ENCODE peak calls at places on chromosomes 3 and 15, in seven cellular contexts. T is K562, Q is HCT116, I is HepG2, Z is H1, H is GM12878, C is SK-N-SH. G is an unnamed sample.

GRCh38 chr3:175383813-175384212 is 524.7 kb downstream of the NAALADL2 start:
- DNase-seq in T (no peak), Q (no peak), I (no peak), Z (no peak), H (no peak), C (no peak), G (no peak)

GRCh38 chr3:186821429-186822367 is 15.4 kb upstream of the RFC4 start:
- DNase-seq in T (peak), Q (peak), I (peak), Z (no peak), H (no peak), C (peak), G (no peak)

GRCh38 chr15:62894322-62895085 is 148.0 kb upstream of the TPM1 start:
- DNase-seq in T (no peak), Q (no peak), I (no peak), Z (no peak), H (no peak), C (no peak), G (no peak)

GRCh38 chr3:51813539-51813938 is 34.5 kb upstream of the IQCF6 start:
- DNase-seq in T (no peak), Q (no peak), I (no peak), Z (no peak), H (no peak), C (peak), G (no peak)

GRCh38 chr3:172391592-172392302 is 56.5 kb downstream of the GHSR start:
- DNase-seq in T (no peak), Q (no peak), I (no peak), Z (no peak), H (no peak), C (no peak), G (no peak)

GRCh38 chr15:70252056-70252935 is 154.6 kb upstream of the TLE3 start:
- DNase-seq in T (no peak), Q (no peak), I (no peak), Z (no peak), H (no peak), C (peak), G (no peak)

GRCh38 chr3:15936347-15936746 is 138.6 kb upstream of the ANKRD28 start:
- DNase-seq in T (no peak), Q (no peak), I (no peak), Z (no peak), H (no peak), C (no peak), G (no peak)

GRCh38 chr3:113575191-113575590 is 42.8 kb downstream of the SIDT1 start:
- DNase-seq in T (no peak), Q (no peak), I (no peak), Z (no peak), H (no peak), C (no peak), G (no peak)

GRCh38 chr3:158679547-158680000 is 7.1 kb upstream of the LXN start:
- DNase-seq in T (peak), Q (no peak), I (no peak), Z (no peak), H (no peak), C (no peak), G (no peak)

GRCh38 chr3:159074756-159075155 is 272.9 kb downstream of the MFSD1 start:
- DNase-seq in T (no peak), Q (no peak), I (no peak), Z (no peak), H (no peak), C (no peak), G (no peak)

GRCh38 chr3:172562881-172563835 is 39.9 kb upstream of the TNFSF10 start:
- DNase-seq in T (no peak), Q (no peak), I (peak), Z (no peak), H (no peak), C (no peak), G (no peak)

GRCh38 chr3:13484861-13485590 is 4.9 kb downstream of the HDAC11 start:
- DNase-seq in T (peak), Q (peak), I (peak), Z (no peak), H (no peak), C (peak), G (no peak)

GRCh38 chr3:23422511-23422851 is 219.4 kb downstream of the UBE2E2 start:
- DNase-seq in T (no peak), Q (no peak), I (no peak), Z (no peak), H (no peak), C (no peak), G (no peak)

GRCh38 chr3:56370991-56371775 is 97.1 kb downstream of the ERC2 start:
- DNase-seq in T (no peak), Q (no peak), I (no peak), Z (no peak), H (no peak), C (no peak), G (no peak)

GRCh38 chr15:30940359-30940758 is 36.6 kb downstream of the FAN1 start:
- DNase-seq in T (no peak), Q (no peak), I (no peak), Z (no peak), H (no peak), C (no peak), G (peak)

GRCh38 chr3:186705882-186706780 is 11.0 kb upstream of the KNG1 start:
- DNase-seq in T (no peak), Q (no peak), I (no peak), Z (no peak), H (peak), C (no peak), G (no peak)

GRCh38 chr15:41417418-41417811 is 520 bp downstream of the RTF1 start:
- DNase-seq in T (peak), Q (no peak), I (no peak), Z (no peak), H (no peak), C (peak), G (no peak)

GRCh38 chr15:56076651-56077050 is 83.2 kb upstream of the NEDD4 start:
- DNase-seq in T (no peak), Q (no peak), I (no peak), Z (no peak), H (no peak), C (no peak), G (no peak)

GRCh38 chr3:10529809-10530208 is 24.4 kb upstream of the ATP2B2 start:
- DNase-seq in T (no peak), Q (no peak), I (no peak), Z (no peak), H (no peak), C (no peak), G (no peak)

GRCh38 chr3:172522871-172523818 is at the start of gene TNFSF10:
- DNase-seq in T (no peak), Q (no peak), I (peak), Z (peak), H (peak), C (no peak), G (peak)

GRCh38 chr3:99023590-99024192 is 122.2 kb upstream of the DCBLD2 start:
- DNase-seq in T (peak), Q (peak), I (peak), Z (no peak), H (no peak), C (peak), G (peak)

GRCh38 chr3:125002414-125002811 is 53.4 kb downstream of the HEG1 start:
- DNase-seq in T (no peak), Q (no peak), I (peak), Z (no peak), H (no peak), C (no peak), G (no peak)

GRCh38 chr3:106560451-106560966 is 691.7 kb upstream of the CBLB start:
- DNase-seq in T (no peak), Q (no peak), I (no peak), Z (no peak), H (no peak), C (no peak), G (no peak)

GRCh38 chr3:193052294-193052693 is 134.6 kb upstream of the MB21D2 start:
- DNase-seq in T (no peak), Q (no peak), I (no peak), Z (no peak), H (no peak), C (no peak), G (no peak)

GRCh38 chr3:14831916-14832430 is 13.2 kb downstream of the FGD5 start:
- DNase-seq in T (no peak), Q (no peak), I (no peak), Z (no peak), H (no peak), C (no peak), G (no peak)
- TF ChIP-seq JUND in T (no peak), Q (no peak), I (no peak), Z (no peak), H (no peak), C (no peak), G (no peak)

DNA sequence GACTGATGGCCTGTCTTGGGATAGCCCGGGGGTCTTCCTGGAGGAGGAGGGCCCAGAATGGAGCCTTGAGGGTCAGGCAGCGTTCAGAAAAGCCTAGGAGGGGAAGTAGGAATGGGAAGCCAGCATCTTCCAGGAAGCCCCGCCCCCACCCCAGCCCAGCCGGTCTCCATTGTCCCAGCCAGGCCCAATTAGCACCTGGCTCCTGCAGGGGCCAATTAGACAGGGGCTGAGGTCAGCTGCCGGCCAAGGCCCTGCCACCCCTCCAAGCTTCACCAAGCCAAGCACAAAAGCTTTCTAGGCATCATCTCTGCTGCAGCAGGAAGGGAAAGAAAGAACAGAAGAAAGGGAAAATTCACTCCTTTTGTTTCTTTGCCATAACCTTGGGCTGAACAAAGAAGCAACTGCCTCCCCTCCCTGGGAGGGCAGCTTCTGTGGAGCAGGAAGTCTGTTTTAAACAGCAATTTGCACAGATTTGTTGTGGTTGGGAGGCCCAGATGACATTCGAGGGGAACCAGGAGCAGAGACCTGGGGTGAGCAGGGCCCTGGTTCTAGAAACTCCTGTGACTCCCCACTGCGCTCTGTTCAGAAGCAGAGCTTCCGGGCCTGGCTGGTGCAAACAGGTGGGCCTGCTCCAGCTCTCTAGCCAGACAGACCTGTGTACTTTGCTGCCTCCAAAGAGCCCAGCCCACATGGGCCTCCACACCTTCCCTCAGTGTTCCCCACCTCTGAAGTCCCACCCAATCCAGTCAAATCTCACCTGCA is 47.7 kb downstream of the CYP11A1 start:
- DNase-seq in T (no peak), Q (no peak), I (no peak), Z (no peak), H (no peak), C (peak), G (no peak)
- TF ChIP-seq JUND in T (no peak), Q (no peak), I (no peak), Z (no peak), H (no peak), C (no peak), G (no peak)

GRCh38 chr3:122929188-122929465 is 98.4 kb downstream of the SEMA5B start:
- DNase-seq in T (no peak), Q (no peak), I (no peak), Z (no peak), H (no peak), C (peak), G (no peak)

GRCh38 chr3:122931636-122932035 is 95.9 kb downstream of the SEMA5B start:
- DNase-seq in T (no peak), Q (no peak), I (peak), Z (no peak), H (no peak), C (no peak), G (no peak)

GRCh38 chr3:122929576-122930365 is 97.8 kb downstream of the SEMA5B start:
- DNase-seq in T (no peak), Q (no peak), I (no peak), Z (no peak), H (no peak), C (peak), G (no peak)

GRCh38 chr3:122928396-122929187 is 99.0 kb downstream of the SEMA5B start:
- DNase-seq in T (no peak), Q (no peak), I (no peak), Z (no peak), H (no peak), C (no peak), G (no peak)

DNA sequence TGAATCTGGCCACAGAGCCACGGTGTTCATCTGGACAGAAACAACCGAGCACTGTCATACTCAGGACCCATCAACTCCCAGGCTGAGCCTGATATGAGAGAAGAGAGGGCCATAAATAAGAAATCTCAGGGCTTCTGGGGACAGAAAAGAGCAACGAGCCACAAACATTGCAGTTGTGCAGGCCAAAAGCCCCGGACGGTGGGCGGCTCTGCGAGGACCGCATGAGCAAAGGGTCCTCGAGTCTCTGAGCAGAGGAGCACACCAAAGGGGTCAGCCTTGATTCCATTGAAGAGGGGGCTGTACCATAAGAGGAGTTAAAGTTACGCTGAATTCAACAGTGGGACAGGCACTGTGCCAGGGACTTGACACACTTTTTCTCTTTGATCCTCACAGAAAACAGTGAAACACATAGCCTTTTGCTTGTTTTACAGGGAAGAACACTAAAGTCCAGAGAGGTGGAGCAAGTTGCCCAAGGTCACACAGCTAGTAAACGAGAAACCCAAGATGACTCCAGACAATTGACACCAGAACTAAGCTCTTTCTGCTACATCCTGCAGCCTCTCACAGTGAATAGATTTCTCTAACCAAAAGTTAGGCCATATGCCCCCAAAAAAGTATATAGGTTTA is 97.1 kb downstream of the SEMA5B start:
- DNase-seq in T (no peak), Q (no peak), I (peak), Z (no peak), H (no peak), C (no peak), G (no peak)
- TF ChIP-seq JUND in T (no peak), Q (no peak), I (no peak), Z (no peak), H (no peak), C (no peak), G (no peak)

GRCh38 chr15:29674661-29675533 is 147.4 kb downstream of the TJP1 start:
- DNase-seq in T (peak), Q (no peak), I (peak), Z (peak), H (no peak), C (peak), G (peak)
- TF ChIP-seq JUND in T (no peak), Q (no peak), I (no peak), Z (no peak), H (no peak), C (no peak), G (no peak)

GRCh38 chr3:73511555-73511954 is 113.2 kb downstream of the PDZRN3 start:
- DNase-seq in T (no peak), Q (no peak), I (no peak), Z (no peak), H (no peak), C (no peak), G (no peak)

GRCh38 chr3:73520931-73521461 is 103.7 kb downstream of the PDZRN3 start:
- DNase-seq in T (no peak), Q (no peak), I (no peak), Z (no peak), H (no peak), C (no peak), G (peak)

GRCh38 chr3:73512095-73512494 is 112.6 kb downstream of the PDZRN3 start:
- DNase-seq in T (no peak), Q (no peak), I (no peak), Z (no peak), H (no peak), C (no peak), G (no peak)

GRCh38 chr3:73513260-73513659 is 111.5 kb downstream of the PDZRN3 start:
- DNase-seq in T (no peak), Q (no peak), I (peak), Z (no peak), H (no peak), C (no peak), G (no peak)

DNA sequence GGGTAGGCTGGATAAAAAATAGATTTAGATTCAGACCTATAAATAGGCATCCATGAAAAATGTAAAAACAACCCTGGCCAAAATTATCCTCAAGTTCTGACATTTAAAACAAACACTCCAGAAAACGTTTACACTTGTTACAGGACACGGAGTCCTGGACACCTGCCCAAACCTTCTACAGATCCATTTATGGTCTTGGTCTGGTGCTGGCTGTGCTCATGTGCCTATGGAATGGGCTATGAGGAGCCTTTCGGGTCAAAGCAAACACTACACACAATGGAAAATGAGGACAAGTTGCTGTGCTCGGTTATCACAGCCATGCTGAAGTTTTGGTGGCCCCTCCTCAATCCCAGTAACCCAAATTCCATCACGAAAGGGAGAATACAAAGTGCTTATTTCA is 108.1 kb downstream of the PDZRN3 start:
- DNase-seq in T (no peak), Q (no peak), I (no peak), Z (no peak), H (no peak), C (no peak), G (no peak)
- TF ChIP-seq JUND in T (no peak), Q (no peak), I (no peak), Z (no peak), H (no peak), C (no peak), G (no peak)

GRCh38 chr3:130757751-130758150 is 11.1 kb upstream of the PIK3R4 start:
- DNase-seq in T (no peak), Q (no peak), I (no peak), Z (no peak), H (no peak), C (no peak), G (no peak)

GRCh38 chr3:130758624-130759023 is 12.0 kb upstream of the PIK3R4 start:
- DNase-seq in T (no peak), Q (no peak), I (no peak), Z (no peak), H (no peak), C (peak), G (no peak)

GRCh38 chr3:130761730-130762311 is 15.2 kb upstream of the PIK3R4 start:
- DNase-seq in T (no peak), Q (no peak), I (no peak), Z (no peak), H (no peak), C (no peak), G (no peak)

GRCh38 chr3:130760922-130761321 is 14.3 kb upstream of the PIK3R4 start:
- DNase-seq in T (no peak), Q (no peak), I (no peak), Z (no peak), H (no peak), C (no peak), G (no peak)

GRCh38 chr3:130759692-130760338 is 13.2 kb upstream of the PIK3R4 start:
- DNase-seq in T (no peak), Q (peak), I (peak), Z (no peak), H (no peak), C (peak), G (peak)
- TF ChIP-seq JUND in T (no peak), Q (no peak), I (no peak), Z (no peak), H (no peak), C (no peak), G (no peak)

DNA sequence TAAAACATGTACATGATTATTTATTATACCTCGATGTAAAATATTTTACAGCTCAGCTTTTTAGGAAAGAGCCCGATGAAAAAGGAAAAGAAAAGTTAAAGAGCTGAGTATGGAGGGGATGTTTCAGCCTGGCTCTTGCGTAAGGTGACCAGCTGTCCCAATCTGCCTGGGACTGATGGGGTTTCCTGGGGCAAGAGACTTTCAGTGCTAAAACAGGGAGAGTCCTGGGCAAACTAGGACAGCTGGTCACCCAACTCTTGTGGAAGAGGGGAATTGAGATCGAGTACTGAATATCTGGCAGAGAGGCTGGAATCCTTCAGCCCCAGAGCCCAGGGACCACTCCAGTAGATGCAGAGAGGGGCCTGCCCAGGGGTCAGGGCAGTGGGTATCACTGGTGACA is 21.0 kb downstream of the DUOX2 start:
- DNase-seq in T (no peak), Q (no peak), I (no peak), Z (no peak), H (no peak), C (no peak), G (no peak)
- TF ChIP-seq JUND in T (no peak), Q (no peak), I (no peak), Z (no peak), H (no peak), C (no peak), G (no peak)

GRCh38 chr3:73729969-73730440 is 105.3 kb upstream of the PDZRN3 start:
- DNase-seq in T (no peak), Q (no peak), I (no peak), Z (no peak), H (no peak), C (no peak), G (no peak)

GRCh38 chr3:73723596-73723995 is 98.9 kb upstream of the PDZRN3 start:
- DNase-seq in T (no peak), Q (no peak), I (no peak), Z (no peak), H (no peak), C (no peak), G (no peak)

GRCh38 chr3:73727854-73728253 is 103.1 kb upstream of the PDZRN3 start:
- DNase-seq in T (no peak), Q (no peak), I (no peak), Z (no peak), H (no peak), C (no peak), G (no peak)

DNA sequence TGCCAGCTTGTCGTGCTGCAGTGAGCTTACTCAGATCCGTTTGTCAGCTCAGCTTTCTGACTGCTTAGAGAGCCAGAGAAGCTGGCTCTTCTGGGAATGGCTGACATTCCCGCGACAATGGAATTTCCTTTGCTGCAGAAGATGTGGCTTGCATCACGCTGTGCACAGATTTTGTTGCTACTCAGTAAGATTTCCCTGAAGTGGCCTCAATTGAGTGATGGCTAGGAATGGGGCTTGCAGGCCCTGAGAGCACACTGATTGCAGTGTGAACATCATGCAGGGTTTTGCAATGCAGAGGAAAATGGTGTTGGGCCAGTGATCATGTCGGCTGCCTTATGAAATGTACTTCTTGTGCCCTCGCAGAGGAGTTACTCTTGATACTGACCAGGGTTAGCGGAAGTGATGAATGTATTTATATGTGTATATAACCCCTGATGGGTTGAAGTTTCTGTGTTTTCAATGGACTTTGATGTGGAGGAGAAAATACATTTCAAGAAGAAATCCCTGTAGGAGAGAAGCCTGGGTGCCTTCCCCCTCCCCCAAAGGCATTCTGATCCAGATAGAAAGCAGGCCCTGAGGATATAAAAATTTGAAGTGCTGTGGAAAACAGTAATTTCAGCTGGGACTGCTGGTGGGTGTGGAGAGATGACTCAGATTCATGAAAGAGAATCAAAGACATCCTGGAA is 102.5 kb upstream of the PDZRN3 start:
- DNase-seq in T (no peak), Q (no peak), I (no peak), Z (peak), H (no peak), C (no peak), G (no peak)
- TF ChIP-seq JUND in T (no peak), Q (no peak), I (no peak), Z (no peak), H (no peak), C (peak), G (no peak)